ENCODE peak calls at places on chromosomes 12 and 14, in seven cellular contexts. G is IMR-90, W is neuronal stem cell, X is mesenchymal stem cell, K is mesendoderm, Q is H1, J is trophoblast cell. I is an unnamed sample.

GRCh38 chr12:106248177-106248848 is 493 bp upstream of the CKAP4 start:
- DNase-seq in K (peak), J (peak), G (peak), W (peak), X (peak), Q (no peak), I (peak)

GRCh38 chr12:109053382-109054123 is 1.2 kb downstream of the USP30 start:
- DNase-seq in G (no peak), W (no peak), K (no peak), J (peak), Q (no peak), X (peak), I (no peak)

GRCh38 chr12:2198088-2198501 is 145.3 kb downstream of the CACNA1C start:
- DNase-seq in G (peak), Q (peak), W (peak), K (peak), J (peak), X (peak), I (peak)

GRCh38 chr12:38056701-38057689 is 259.6 kb upstream of the ALG10B start:
- DNase-seq in Q (no peak), W (no peak), J (peak), G (no peak), K (no peak), X (no peak), I (no peak)

GRCh38 chr12:76623929-76624328 is 64.4 kb upstream of the OSBPL8 start:
- DNase-seq in J (no peak), X (no peak), W (no peak), K (peak), G (peak), Q (no peak), I (no peak)

GRCh38 chr14:95431199-95432145 is 85.0 kb downstream of the SYNE3 start:
- DNase-seq in J (peak), G (peak), X (peak), W (peak), Q (no peak), K (peak), I (peak)

GRCh38 chr12:23222801-23223200 is 597.8 kb downstream of the ETNK1 start:
- DNase-seq in Q (no peak), J (no peak), W (no peak), X (no peak), K (no peak), G (no peak), I (no peak)

GRCh38 chr12:124497658-124498057 is 69.8 kb downstream of the NCOR2 start:
- DNase-seq in X (peak), W (no peak), G (peak), J (peak), K (no peak), Q (no peak), I (no peak)

GRCh38 chr14:65976771-65977170 is 509.4 kb upstream of the CCDC196 start:
- DNase-seq in K (no peak), G (no peak), W (no peak), Q (no peak), X (no peak), J (no peak), I (no peak)

GRCh38 chr12:123533672-123534643 is at the start of gene RILPL1:
- DNase-seq in Q (no peak), X (peak), W (peak), J (peak), K (peak), G (peak), I (peak)

GRCh38 chr12:102462386-102462785 is 18.0 kb downstream of the IGF1 start:
- DNase-seq in X (no peak), W (no peak), J (no peak), K (no peak), G (no peak), Q (no peak), I (no peak)

GRCh38 chr12:108571604-108572165 is 9.3 kb downstream of the ISCU start:
- DNase-seq in Q (no peak), W (no peak), X (no peak), K (no peak), G (no peak), J (no peak), I (no peak)

GRCh38 chr12:50232771-50233209 is 50.5 kb downstream of the LIMA1 start:
- DNase-seq in K (peak), W (no peak), X (no peak), J (peak), G (no peak), Q (no peak), I (no peak)

GRCh38 chr12:9843416-9843815 is 16.1 kb downstream of the KLRF1 start:
- DNase-seq in X (no peak), Q (no peak), W (no peak), J (peak), G (no peak), K (no peak), I (no peak)

GRCh38 chr12:34209259-34209835 is 187.1 kb downstream of the ALG10 start:
- DNase-seq in X (no peak), Q (no peak), J (no peak), G (no peak), K (no peak), W (no peak), I (no peak)

GRCh38 chr12:29365091-29365490 is 15.9 kb downstream of the ERGIC2 start:
- DNase-seq in J (no peak), G (no peak), Q (no peak), K (no peak), W (no peak), X (no peak), I (no peak)

GRCh38 chr12:78035913-78036658 is 205.4 kb downstream of the NAV3 start:
- DNase-seq in W (no peak), X (no peak), G (peak), J (no peak), Q (no peak), K (no peak), I (no peak)

GRCh38 chr12:113422929-113423669 is 919 bp downstream of the SDSL start:
- DNase-seq in Q (no peak), X (peak), K (no peak), J (no peak), W (no peak), G (peak), I (no peak)

GRCh38 chr14:75274899-75275569 is 3.6 kb upstream of the FOS start:
- DNase-seq in Q (no peak), X (peak), J (peak), W (no peak), G (peak), K (no peak), I (no peak)

GRCh38 chr12:124814741-124815613 is 48.7 kb downstream of the SCARB1 start:
- DNase-seq in X (peak), J (no peak), K (no peak), Q (no peak), W (no peak), G (no peak), I (no peak)

GRCh38 chr14:26896447-26896846 is 298.6 kb upstream of the NOVA1 start:
- DNase-seq in W (no peak), K (no peak), X (peak), J (no peak), G (peak), Q (no peak), I (no peak)

GRCh38 chr14:20093442-20093841 is 17.1 kb upstream of the OR4K17 start:
- DNase-seq in G (no peak), J (no peak), K (no peak), Q (no peak), X (no peak), W (no peak), I (no peak)

GRCh38 chr14:87745507-87746118 is 247.4 kb downstream of the GALC start:
- DNase-seq in K (peak), X (peak), J (peak), G (peak), Q (peak), W (peak), I (peak)

GRCh38 chr14:92794547-92794941 is 439 bp downstream of the GOLGA5 start:
- DNase-seq in G (peak), X (peak), W (no peak), Q (no peak), K (peak), J (peak), I (no peak)

GRCh38 chr14:79137836-79138235 is 967.7 kb downstream of the NRXN3 start:
- DNase-seq in X (no peak), Q (no peak), W (no peak), J (no peak), K (no peak), G (no peak), I (no peak)
- H2BK5ac ChIP-seq in X (no peak), Q (no peak), W (no peak), J (no peak), K (no peak), G (no peak), I (no peak)

DNA sequence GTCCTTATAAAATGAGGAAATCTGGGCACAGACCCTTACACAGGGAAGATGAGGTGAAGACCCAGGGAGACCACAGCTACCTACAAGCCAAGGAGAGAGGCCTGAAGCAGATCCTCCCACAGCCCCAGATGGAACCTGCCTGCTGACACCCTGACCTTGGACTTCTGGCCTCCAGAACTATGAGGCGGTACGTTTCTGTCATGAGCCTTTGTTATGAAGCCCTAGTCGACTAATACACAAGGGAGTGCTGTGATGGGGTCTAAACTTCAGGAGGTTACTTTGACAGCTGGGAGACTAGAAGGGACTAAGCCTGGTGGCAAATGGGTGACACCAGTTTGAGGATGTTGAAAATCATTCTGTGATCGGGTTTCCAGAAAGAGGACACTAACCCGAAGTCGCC is 85.0 kb downstream of the RNF34 start:
- DNase-seq in W (no peak), X (no peak), G (no peak), Q (no peak), K (no peak), J (no peak), I (no peak)
- H2BK5ac ChIP-seq in W (no peak), X (no peak), G (no peak), Q (no peak), K (no peak), J (no peak), I (no peak)

GRCh38 chr12:118358008-118358359 is 14.7 kb downstream of the TAOK3 start:
- DNase-seq in Q (no peak), K (no peak), J (no peak), X (no peak), G (no peak), W (no peak), I (no peak)
- H2BK5ac ChIP-seq in Q (no peak), K (no peak), J (no peak), X (no peak), G (peak), W (no peak), I (no peak)

GRCh38 chr12:13183621-13184020 is 12.9 kb upstream of the EMP1 start:
- DNase-seq in K (no peak), G (peak), Q (no peak), X (no peak), W (no peak), J (no peak), I (no peak)

GRCh38 chr12:13186292-13186691 is 10.2 kb upstream of the EMP1 start:
- DNase-seq in K (no peak), W (no peak), Q (no peak), X (no peak), J (no peak), G (no peak), I (peak)

GRCh38 chr12:13181375-13182070 is 15.0 kb upstream of the EMP1 start:
- DNase-seq in J (peak), G (no peak), Q (no peak), W (no peak), K (no peak), X (peak), I (peak)

GRCh38 chr12:13179159-13180074 is 17.1 kb upstream of the EMP1 start:
- DNase-seq in K (peak), G (peak), J (peak), Q (no peak), W (no peak), X (peak), I (peak)

DNA sequence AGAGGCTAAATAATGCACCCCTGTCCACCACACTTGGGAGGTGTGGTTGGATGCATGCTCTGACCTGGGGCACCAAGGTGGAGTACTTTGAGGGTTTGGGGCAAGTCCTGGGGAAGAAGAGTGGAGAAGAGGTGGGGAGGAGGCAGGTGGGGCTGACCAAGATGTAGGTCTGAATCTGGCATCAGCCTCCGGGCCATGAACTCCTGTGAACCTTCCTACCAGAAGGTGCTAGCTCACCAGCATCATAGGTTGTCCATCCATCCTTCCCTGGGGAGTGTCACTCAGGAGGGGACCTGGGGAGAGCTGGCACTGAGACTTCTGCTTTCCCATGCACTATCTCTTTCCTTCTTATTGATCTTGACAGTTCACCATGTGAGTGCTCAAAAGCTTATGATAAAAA is 13.6 kb upstream of the EMP1 start:
- DNase-seq in G (no peak), W (no peak), K (no peak), X (no peak), J (no peak), Q (no peak), I (peak)
- H2BK5ac ChIP-seq in G (no peak), W (no peak), K (no peak), X (no peak), J (no peak), Q (no peak), I (no peak)

GRCh38 chr14:101350021-101350420 is 211.3 kb upstream of the DIO3 start:
- DNase-seq in Q (no peak), K (no peak), G (no peak), J (no peak), W (no peak), X (no peak), I (no peak)
- H2BK5ac ChIP-seq in Q (no peak), K (no peak), G (no peak), J (no peak), W (no peak), X (no peak), I (no peak)

DNA sequence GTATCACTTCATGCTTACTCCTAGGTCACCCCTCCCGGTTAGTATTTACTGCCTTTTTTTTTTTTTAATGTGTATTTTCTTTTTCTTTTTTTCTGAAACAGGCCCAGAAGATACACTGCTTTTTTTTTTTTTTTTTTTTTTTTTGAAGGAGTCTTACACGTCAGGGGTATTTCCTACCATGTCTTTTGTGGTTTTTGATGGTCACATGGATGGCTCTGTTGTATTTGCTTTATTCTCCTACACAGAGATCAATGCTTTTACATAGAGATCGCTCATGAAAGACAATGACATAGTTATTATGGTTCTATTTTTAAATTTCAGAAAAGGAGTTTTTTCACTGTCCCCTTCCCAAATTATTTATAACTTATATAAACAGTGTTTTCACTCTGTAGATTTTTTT is 32.1 kb downstream of the BHLHE41 start:
- DNase-seq in X (peak), J (no peak), G (peak), Q (no peak), W (no peak), K (no peak), I (no peak)
- H2BK5ac ChIP-seq in X (no peak), J (no peak), G (no peak), Q (no peak), W (no peak), K (no peak), I (no peak)

DNA sequence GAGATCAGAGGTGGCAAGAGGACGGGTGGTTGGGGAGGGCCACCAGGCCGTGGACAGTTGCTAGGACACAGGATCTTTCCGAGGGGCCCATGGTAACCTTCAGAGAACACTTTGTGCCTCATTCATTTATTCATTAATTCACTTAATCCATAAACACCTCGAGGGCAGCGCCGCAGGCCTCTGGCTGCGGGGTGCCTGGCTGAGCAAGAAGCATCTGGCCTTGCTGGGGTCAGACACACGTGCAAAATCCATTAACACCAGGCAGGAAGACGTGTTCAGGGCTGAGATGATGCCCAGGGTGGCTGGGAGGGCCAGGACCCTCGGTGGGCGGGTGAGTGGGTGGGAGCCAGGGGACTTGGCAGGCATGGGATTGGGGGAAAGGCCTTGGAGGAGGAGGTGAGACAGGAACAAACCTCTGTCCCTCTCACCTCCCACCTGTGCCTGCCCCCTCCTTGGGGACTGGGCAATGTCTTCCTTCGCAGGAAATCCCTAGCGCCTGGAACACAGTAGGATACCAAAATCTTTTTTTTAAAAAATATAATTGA is 6.6 kb upstream of the DLK1 start:
- DNase-seq in X (no peak), K (no peak), J (no peak), W (no peak), Q (no peak), G (no peak), I (no peak)
- H2BK5ac ChIP-seq in X (no peak), K (no peak), J (no peak), W (no peak), Q (no peak), G (no peak), I (no peak)